ENCODE peak calls at places on chromosomes 11 and 22, in five cellular contexts. P is mammary epithelial cell, E is osteoblast, N is IMR-90, V is PC-3. K is an unnamed sample. For H4K20me1, the result is how much of the 10 kb centered on the place peaks cover.

GRCh38 chr22:32336185-32336603 is 21.5 kb upstream of the RFPL3 start:
- DNase-seq in V (no peak), E (no peak), P (no peak), N (no peak), K (no peak)

GRCh38 chr22:35708453-35708852 is 9.2 kb upstream of the APOL5 start:
- DNase-seq in N (peak), P (no peak), V (no peak), E (no peak), K (no peak)

GRCh38 chr11:120336641-120337132 is 474 bp downstream of the ARHGEF12 start:
- DNase-seq in E (peak), P (no peak), V (peak), N (peak), K (no peak)

GRCh38 chr11:1152316-1153104 is 5.2 kb upstream of the MUC5AC start:
- DNase-seq in N (peak), V (peak), E (peak), P (peak), K (no peak)

GRCh38 chr11:65260756-65261590 is 789 bp upstream of the POLA2 start:
- DNase-seq in P (no peak), E (peak), N (no peak), V (no peak), K (no peak)

GRCh38 chr11:72816404-72816990 is 2.3 kb downstream of the ATG16L2 start:
- DNase-seq in N (peak), P (no peak), V (no peak), E (no peak), K (no peak)

GRCh38 chr11:47394322-47395224 is 13.8 kb upstream of the SLC39A13 start:
- DNase-seq in E (peak), N (peak), V (no peak), P (no peak), K (no peak)

GRCh38 chr11:115737875-115738274 is 233.7 kb upstream of the CADM1 start:
- DNase-seq in V (no peak), P (no peak), E (no peak), N (peak), K (no peak)

GRCh38 chr11:1744137-1744878 is 6.1 kb downstream of the IFITM10 start:
- DNase-seq in V (no peak), P (no peak), N (no peak), E (peak), K (no peak)

DNA sequence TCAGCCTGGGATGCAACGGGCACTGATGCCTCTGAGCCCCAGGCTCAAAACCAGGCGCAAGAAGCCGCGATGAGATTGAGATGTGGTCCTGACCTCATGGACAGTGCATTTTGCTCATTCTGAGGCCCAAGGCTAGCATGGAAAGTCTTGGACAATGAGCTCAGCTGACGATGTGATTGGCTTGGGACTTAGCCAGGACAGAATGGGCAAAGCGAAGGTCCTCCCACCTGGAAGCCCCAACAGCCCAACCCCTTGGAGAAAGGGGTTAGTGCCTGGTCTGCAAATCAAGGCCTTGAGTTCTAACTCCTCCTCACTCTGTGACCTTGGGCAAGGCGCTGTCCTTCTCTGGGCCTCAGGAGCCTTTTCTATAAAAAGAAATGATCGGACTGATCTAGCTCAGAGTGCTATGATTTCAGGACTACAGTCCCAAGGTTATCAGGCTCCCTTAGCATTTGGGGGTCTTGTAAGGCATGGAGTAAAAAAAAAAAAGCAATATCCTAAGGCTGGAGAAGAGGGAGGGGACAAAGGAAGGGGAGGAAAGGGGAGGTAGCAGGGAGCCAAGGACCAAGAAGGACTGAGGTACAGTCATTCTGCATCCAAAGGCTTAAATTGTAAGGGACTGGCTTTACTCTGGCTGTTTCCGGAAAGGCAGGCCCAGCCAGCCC is 2.7 kb downstream of the SLC43A3 start:
- DNase-seq in P (no peak), N (no peak), V (no peak), E (no peak), K (no peak)
- H2AFZ ChIP-seq in P (no peak), N (peak), V (no peak), E (no peak), K (no peak)

GRCh38 chr11:33733978-33734377 is 2.2 kb downstream of the CD59 start:
- DNase-seq in E (no peak), V (no peak), N (no peak), P (peak), K (no peak)

GRCh38 chr11:33732176-33732575 is 4.0 kb downstream of the CD59 start:
- DNase-seq in N (no peak), V (no peak), P (no peak), E (no peak), K (no peak)

GRCh38 chr11:33735166-33735425 is 1.1 kb downstream of the CD59 start:
- DNase-seq in E (no peak), P (no peak), V (no peak), N (no peak), K (no peak)

GRCh38 chr11:33734441-33735165 is 1.6 kb downstream of the CD59 start:
- DNase-seq in P (peak), N (no peak), E (no peak), V (peak), K (no peak)

DNA sequence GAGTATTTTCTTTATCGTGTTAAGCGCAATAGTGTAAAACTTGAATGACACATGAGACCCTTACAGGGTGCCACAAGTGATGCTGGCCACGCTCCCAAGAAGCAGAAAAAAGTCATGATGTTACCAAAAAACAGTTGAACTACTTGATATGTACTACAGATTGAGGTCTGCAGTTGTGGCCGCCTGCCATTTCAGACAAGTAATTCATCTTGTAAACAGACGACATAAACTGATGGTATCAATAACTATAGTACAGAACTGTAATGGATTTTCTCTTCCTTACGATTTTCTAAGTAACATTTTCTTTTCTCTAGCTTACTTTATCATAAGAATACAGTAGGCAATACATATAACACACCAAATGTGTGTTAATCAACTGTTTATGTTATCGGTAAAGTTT is 5.5 kb downstream of the CD59 start:
- DNase-seq in N (no peak), E (no peak), P (no peak), V (no peak), K (no peak)
- H4K20me1 ChIP-seq in N (half or more), E (under half), P (under half), V (half or more), K (under half)

GRCh38 chr11:66412110-66412509 is 8.7 kb upstream of the NPAS4 start:
- DNase-seq in N (no peak), V (no peak), E (no peak), P (no peak), K (no peak)
- H2AFZ ChIP-seq in N (no peak), V (no peak), E (no peak), P (no peak), K (no peak)

DNA sequence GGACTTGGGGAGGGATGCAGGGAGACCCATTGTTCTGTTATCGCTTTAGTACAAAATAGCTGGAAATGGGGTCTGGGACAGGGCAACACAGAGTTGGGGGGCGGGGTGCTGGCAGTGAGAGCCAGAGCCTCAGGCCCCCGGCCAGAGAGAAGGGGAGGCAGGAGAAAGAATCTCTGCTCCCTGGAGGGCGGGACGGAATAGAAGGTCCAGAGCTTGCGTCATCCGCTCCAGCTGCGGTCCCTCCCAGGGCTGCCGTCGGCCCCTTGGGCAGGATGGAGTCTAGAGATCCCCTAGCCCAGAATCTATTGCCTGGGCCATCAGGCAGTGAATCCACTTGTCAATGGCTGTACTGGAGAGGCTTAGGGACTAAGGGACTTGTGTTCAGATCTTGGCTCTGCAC is 5.0 kb downstream of the TP53I11 start:
- DNase-seq in P (no peak), E (no peak), N (no peak), V (no peak), K (no peak)
- H4K20me1 ChIP-seq in P (under half), E (under half), N (half or more), V (under half), K (under half)

K was measured in keratinocyte.